ENCODE peak calls at places on chromosomes 16 and 17, in nine cellular contexts. W is GM23338, H is hepatocyte, B is GM23248, E is SK-N-SH, R is neural progenitor cell, M is PC-3, Q is OCI-LY7, A is HCT116. X is an unnamed sample. For H3K36me3, the result is how much of the 10 kb centered on the place peaks cover.

GRCh38 chr17:40005527-40005926 is 9.7 kb upstream of the CSF3 start:
- DNase-seq in A (no peak), M (no peak), W (no peak), Q (no peak), H (no peak), R (no peak), E (no peak), B (no peak), X (no peak)

GRCh38 chr16:4200000-4200780 is 41.7 kb downstream of the SRL start:
- DNase-seq in B (peak), R (peak), H (peak), M (peak), Q (peak), A (peak), E (peak), W (peak), X (peak)

GRCh38 chr16:57377080-57377841 is 5.0 kb downstream of the CX3CL1 start:
- DNase-seq in M (peak), W (peak), E (peak), A (no peak), H (peak), B (no peak), R (no peak), Q (peak), X (no peak)

GRCh38 chr17:73589096-73589980 is 54.9 kb downstream of the SDK2 start:
- DNase-seq in W (no peak), M (no peak), Q (peak), B (peak), R (peak), E (no peak), H (no peak), A (no peak), X (no peak)

GRCh38 chr17:42459983-42460300 is 1.3 kb downstream of the ATP6V0A1 start:
- DNase-seq in W (no peak), B (peak), M (no peak), E (peak), Q (peak), H (peak), A (no peak), R (peak), X (peak)

GRCh38 chr16:14562691-14563491 is 67.2 kb downstream of the PARN start:
- DNase-seq in E (no peak), Q (no peak), M (no peak), A (no peak), H (peak), W (peak), B (peak), R (peak), X (no peak)

GRCh38 chr17:78046923-78047322 is 81.6 kb downstream of the TMC6 start:
- DNase-seq in E (no peak), R (no peak), W (no peak), B (no peak), H (no peak), M (peak), A (no peak), Q (no peak), X (no peak)

GRCh38 chr17:49928126-49928800 is 40.7 kb upstream of the DLX4 start:
- DNase-seq in R (no peak), M (no peak), B (peak), E (no peak), Q (no peak), A (no peak), H (no peak), W (no peak), X (no peak)

GRCh38 chr17:49843774-49844350 is 4.0 kb downstream of the TAC4 start:
- DNase-seq in Q (peak), H (no peak), E (no peak), W (peak), R (peak), B (no peak), A (no peak), M (peak), X (no peak)

GRCh38 chr17:44733753-44734152 is 25.0 kb upstream of the ADAM11 start:
- DNase-seq in R (peak), E (no peak), W (peak), A (no peak), H (peak), B (no peak), Q (peak), M (peak), X (no peak)

GRCh38 chr17:3558603-3559269 is 1.1 kb upstream of the TRPV3 start:
- DNase-seq in A (no peak), R (no peak), H (no peak), M (peak), B (peak), E (no peak), Q (peak), W (no peak), X (peak)

GRCh38 chr16:48963901-48964615 is 317.6 kb downstream of the CBLN1 start:
- DNase-seq in E (no peak), W (no peak), A (peak), R (no peak), H (peak), Q (no peak), B (peak), M (peak), X (no peak)

GRCh38 chr16:4411684-4412083 is 4.7 kb downstream of the CORO7 start:
- DNase-seq in M (no peak), W (no peak), H (no peak), B (no peak), A (no peak), E (peak), Q (no peak), R (no peak), X (no peak)

GRCh38 chr16:81212830-81213465 is 25.5 kb upstream of the BCO1 start:
- DNase-seq in E (no peak), M (no peak), W (no peak), B (no peak), R (peak), Q (no peak), H (no peak), A (no peak), X (no peak)

GRCh38 chr17:76545918-76546555 is 6.2 kb downstream of the PRCD start:
- DNase-seq in A (no peak), B (no peak), W (peak), E (peak), Q (no peak), R (no peak), H (no peak), M (no peak), X (no peak)

GRCh38 chr16:88077328-88078108 is 126.3 kb downstream of the BANP start:
- DNase-seq in B (no peak), W (no peak), M (no peak), E (peak), H (no peak), R (peak), Q (no peak), A (no peak), X (no peak)

GRCh38 chr17:5784791-5785190 is 200.5 kb upstream of the NLRP1 start:
- DNase-seq in B (no peak), A (no peak), H (no peak), E (no peak), R (no peak), W (no peak), Q (no peak), M (peak), X (no peak)

GRCh38 chr16:901715-902601 is 68.8 kb downstream of the LMF1 start:
- DNase-seq in B (no peak), H (no peak), W (no peak), R (no peak), A (no peak), M (no peak), Q (no peak), E (peak), X (no peak)

GRCh38 chr16:68885321-68885720 is 42.0 kb downstream of the TANGO6 start:
- DNase-seq in R (no peak), E (no peak), W (no peak), Q (no peak), B (no peak), H (no peak), A (no peak), M (no peak), X (no peak)

GRCh38 chr16:89313583-89313982 is 96.1 kb downstream of the ZNF778 start:
- DNase-seq in M (no peak), W (no peak), A (no peak), B (no peak), E (no peak), Q (no peak), H (no peak), R (no peak), X (no peak)

GRCh38 chr17:32658470-32659418 is 172.0 kb downstream of the CDK5R1 start:
- DNase-seq in W (no peak), M (no peak), H (no peak), R (no peak), A (no peak), B (no peak), E (no peak), Q (no peak), X (no peak)

GRCh38 chr16:79431923-79432322 is 168.6 kb downstream of the MAF start:
- DNase-seq in W (no peak), M (no peak), A (no peak), R (no peak), H (no peak), Q (no peak), E (no peak), B (no peak), X (no peak)

GRCh38 chr16:81468269-81468902 is 23.8 kb downstream of the CMIP start:
- DNase-seq in E (no peak), A (no peak), B (no peak), H (no peak), W (no peak), R (no peak), Q (no peak), M (no peak), X (no peak)

GRCh38 chr17:37278247-37278894 is 97.4 kb upstream of the C17orf78 start:
- DNase-seq in Q (no peak), B (no peak), M (peak), R (no peak), W (no peak), A (no peak), H (no peak), E (no peak), X (no peak)

GRCh38 chr16:68406458-68407041 is 41.8 kb downstream of the SMPD3 start:
- DNase-seq in A (no peak), Q (no peak), M (peak), W (no peak), R (no peak), H (peak), E (peak), B (peak), X (no peak)

GRCh38 chr17:31061678-31062077 is 33.1 kb upstream of the NF1 start:
- DNase-seq in M (no peak), B (peak), H (no peak), R (peak), A (no peak), E (no peak), W (peak), Q (peak), X (peak)

GRCh38 chr17:35740997-35741931 is 9.8 kb downstream of the RASL10B start:
- DNase-seq in Q (no peak), B (no peak), A (no peak), H (no peak), R (peak), W (peak), E (peak), M (no peak), X (no peak)

GRCh38 chr17:65698381-65699061 is 137.1 kb upstream of the AXIN2 start:
- DNase-seq in M (no peak), H (peak), Q (no peak), R (peak), A (no peak), B (peak), W (peak), E (no peak), X (no peak)

GRCh38 chr16:65409505-65409904 is 287.6 kb upstream of the CDH11 start:
- DNase-seq in Q (no peak), B (peak), H (no peak), A (no peak), W (no peak), R (no peak), M (peak), E (no peak), X (no peak)

GRCh38 chr16:64910351-64910750 is 211.5 kb downstream of the CDH11 start:
- DNase-seq in M (no peak), H (peak), W (peak), R (peak), A (no peak), E (no peak), Q (no peak), B (peak), X (no peak)

GRCh38 chr17:2903193-2903974 is 107.1 kb downstream of the RAP1GAP2 start:
- DNase-seq in E (no peak), R (no peak), B (no peak), A (no peak), W (no peak), Q (no peak), H (no peak), M (no peak), X (no peak)

GRCh38 chr16:29306953-29307597 is 99.4 kb downstream of the NPIPB11 start:
- DNase-seq in H (no peak), B (peak), A (no peak), E (no peak), W (no peak), R (no peak), M (no peak), Q (no peak), X (no peak)

GRCh38 chr17:61634011-61634539 is 43.1 kb upstream of the NACA2 start:
- DNase-seq in B (no peak), H (no peak), Q (no peak), R (no peak), E (no peak), M (no peak), W (no peak), A (no peak), X (no peak)

GRCh38 chr16:30665830-30666190 is 7.6 kb downstream of the FBRS start:
- DNase-seq in Q (no peak), H (no peak), B (no peak), M (no peak), W (no peak), A (no peak), E (no peak), R (no peak), X (no peak)

GRCh38 chr17:19755821-19756510 is 7.9 kb upstream of the ALDH3A1 start:
- DNase-seq in H (no peak), Q (no peak), B (no peak), A (no peak), E (no peak), W (no peak), R (no peak), M (no peak), X (no peak)

GRCh38 chr17:80010283-80010858 is 25.3 kb downstream of the TBC1D16 start:
- DNase-seq in A (no peak), M (no peak), E (no peak), Q (no peak), R (no peak), W (no peak), B (no peak), H (no peak), X (no peak)

GRCh38 chr17:56393156-56393555 is 200.3 kb upstream of the NOG start:
- DNase-seq in M (no peak), H (no peak), Q (no peak), B (no peak), R (no peak), A (no peak), E (no peak), W (no peak), X (no peak)

GRCh38 chr16:52546291-52546941 is 527 bp downstream of the TOX3 start:
- DNase-seq in E (peak), R (peak), W (peak), H (peak), M (no peak), B (peak), Q (no peak), A (no peak), X (no peak)

GRCh38 chr16:52543654-52544053 is 3.3 kb downstream of the TOX3 start:
- DNase-seq in E (no peak), W (no peak), B (no peak), R (no peak), H (no peak), Q (no peak), M (no peak), A (no peak), X (no peak)

GRCh38 chr16:52547001-52547833 is at the start of gene TOX3:
- DNase-seq in E (peak), M (no peak), W (peak), A (no peak), H (peak), R (peak), Q (no peak), B (peak), X (no peak)

GRCh38 chr16:52545157-52545543 is 1.8 kb downstream of the TOX3 start:
- DNase-seq in H (no peak), A (no peak), R (peak), Q (no peak), W (peak), M (no peak), E (no peak), B (peak), X (no peak)

DNA sequence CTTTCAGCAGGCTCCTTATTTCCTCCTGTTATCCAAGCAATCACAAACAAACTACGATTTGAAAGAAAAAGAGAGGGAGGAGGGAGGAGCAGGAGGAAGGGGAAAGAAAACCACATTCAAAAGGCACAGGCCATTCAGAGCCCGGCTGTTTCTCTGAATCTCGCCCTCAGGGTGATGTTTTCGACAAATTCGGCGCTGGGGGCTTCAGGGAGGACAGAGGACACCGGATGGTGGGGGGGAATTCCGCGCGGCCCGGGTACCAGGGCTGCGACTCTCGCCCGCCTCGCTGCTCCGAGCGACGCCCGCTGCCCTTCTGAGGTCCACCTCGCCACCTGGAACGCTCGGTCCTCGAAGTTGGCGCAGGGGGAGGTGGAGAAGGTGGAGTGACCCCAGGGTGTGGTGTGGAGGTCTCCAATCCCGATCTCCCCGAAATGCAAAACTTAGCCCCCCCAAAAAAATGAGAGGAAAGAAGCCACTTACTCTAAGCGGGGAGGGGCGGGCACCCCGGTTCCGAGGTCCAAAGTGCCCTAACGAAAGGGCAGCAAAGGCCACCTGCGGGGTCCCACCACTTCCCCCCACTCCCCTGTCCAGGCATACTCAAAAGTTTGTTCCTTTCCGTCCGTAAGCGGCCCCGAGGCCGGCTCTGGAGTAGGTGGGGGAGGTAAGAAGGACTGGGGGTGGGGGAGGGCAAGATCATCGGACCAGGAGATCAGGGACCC is 1.2 kb downstream of the TOX3 start:
- DNase-seq in M (no peak), W (peak), A (no peak), Q (no peak), E (peak), B (no peak), H (peak), R (peak), X (no peak)
- H3K4me3 ChIP-seq in M (no peak), W (peak), A (no peak), Q (no peak), E (peak), B (no peak), H (peak), R (peak), X (no peak)

GRCh38 chr16:25493136-25493811 is 198.5 kb upstream of the HS3ST4 start:
- DNase-seq in A (no peak), R (no peak), H (no peak), E (no peak), M (no peak), W (no peak), Q (no peak), B (no peak), X (no peak)
- TF ChIP-seq EZH2phosphoT487 in A (no peak), R (no peak), H (no peak), E (no peak), M (no peak), W (no peak), Q (no peak), B (no peak), X (no peak)

GRCh38 chr17:17140590-17140980 is 65.5 kb downstream of the PLD6 start:
- DNase-seq in E (no peak), M (peak), Q (no peak), A (no peak), B (peak), H (no peak), W (no peak), R (no peak), X (no peak)
- H3K36me3 ChIP-seq in E (half or more), M (half or more), Q (under half), A (under half), B (under half), H (under half), W (under half), R (under half), X (under half)

GRCh38 chr17:46971647-46972300 is 7.3 kb downstream of the RPRML start:
- DNase-seq in M (no peak), A (no peak), Q (no peak), R (no peak), B (no peak), H (no peak), E (no peak), W (no peak), X (no peak)

GRCh38 chr17:46968896-46969295 is 10.2 kb downstream of the RPRML start:
- DNase-seq in B (no peak), W (no peak), A (no peak), E (no peak), H (no peak), Q (no peak), R (no peak), M (no peak), X (no peak)

GRCh38 chr17:46975287-46975686 is 3.8 kb downstream of the RPRML start:
- DNase-seq in A (no peak), B (no peak), W (no peak), Q (no peak), M (no peak), E (no peak), R (no peak), H (no peak), X (no peak)

GRCh38 chr17:46974086-46974485 is 5.0 kb downstream of the RPRML start:
- DNase-seq in M (no peak), A (no peak), R (no peak), B (no peak), W (no peak), E (no peak), H (no peak), Q (no peak), X (no peak)

GRCh38 chr17:46972346-46972745 is 6.7 kb downstream of the RPRML start:
- DNase-seq in B (no peak), Q (no peak), E (no peak), W (no peak), R (no peak), H (no peak), M (no peak), A (no peak), X (no peak)
- H3K4me3 ChIP-seq in B (no peak), Q (no peak), E (no peak), W (no peak), R (no peak), H (no peak), M (no peak), A (no peak), X (no peak)

GRCh38 chr16:53973021-53973420 is 269.1 kb downstream of the FTO start:
- DNase-seq in B (no peak), Q (no peak), E (no peak), H (no peak), M (no peak), A (no peak), W (no peak), R (no peak), X (no peak)

GRCh38 chr16:53964145-53964544 is 260.2 kb downstream of the FTO start:
- DNase-seq in B (no peak), A (no peak), H (no peak), R (no peak), W (no peak), E (no peak), Q (no peak), M (no peak), X (no peak)

GRCh38 chr16:53967172-53967571 is 263.2 kb downstream of the FTO start:
- DNase-seq in A (no peak), W (no peak), B (no peak), Q (no peak), R (no peak), E (no peak), H (no peak), M (no peak), X (no peak)

GRCh38 chr16:53968896-53969295 is 264.9 kb downstream of the FTO start:
- DNase-seq in W (no peak), H (no peak), Q (no peak), A (no peak), B (peak), M (no peak), R (no peak), E (no peak), X (no peak)

GRCh38 chr16:53968454-53968853 is 264.5 kb downstream of the FTO start:
- DNase-seq in A (no peak), W (no peak), H (no peak), R (no peak), E (no peak), B (peak), Q (no peak), M (no peak), X (no peak)
- TF ChIP-seq EZH2phosphoT487 in A (no peak), W (no peak), H (no peak), R (no peak), E (no peak), B (peak), Q (no peak), M (no peak), X (no peak)